ENCODE peak calls at places on chromosomes 2 and 18, in nine cellular contexts. J, P, M, B, R, Z, N, W and X are unnamed samples.

GRCh38 chr2:109594246-109594900 is 19.4 kb downstream of the SEPTIN10 start:
- DNase-seq in P (no peak), M (no peak), Z (no peak), R (no peak), N (no peak), B (no peak), W (no peak), J (no peak), X (no peak)

GRCh38 chr2:113084249-113085000 is 16.7 kb downstream of the IL1F10 start:
- DNase-seq in B (no peak), J (no peak), W (no peak), N (peak), Z (no peak), P (no peak), M (no peak), R (no peak), X (no peak)

GRCh38 chr2:17791121-17791902 is 24.9 kb upstream of the MSGN1 start:
- DNase-seq in J (no peak), R (no peak), Z (no peak), N (no peak), B (no peak), P (no peak), M (no peak), W (no peak), X (no peak)

GRCh38 chr2:49770919-49771318 is 616.6 kb upstream of the FSHR start:
- DNase-seq in P (no peak), R (peak), W (peak), N (no peak), M (no peak), J (no peak), B (no peak), Z (no peak), X (no peak)

GRCh38 chr2:188522517-188522916 is 230.8 kb downstream of the GULP1 start:
- DNase-seq in N (no peak), Z (no peak), W (no peak), P (no peak), M (no peak), B (no peak), J (no peak), R (no peak), X (no peak)

GRCh38 chr18:10490401-10491289 is 35.2 kb upstream of the NAPG start:
- DNase-seq in M (no peak), J (no peak), B (no peak), R (peak), N (peak), W (peak), Z (peak), P (no peak), X (no peak)

GRCh38 chr2:223613017-223613950 is 11.1 kb upstream of the SCG2 start:
- DNase-seq in N (peak), M (peak), Z (no peak), R (peak), W (peak), J (peak), B (no peak), P (peak), X (peak)

GRCh38 chr2:168913495-168913894 is 12.4 kb downstream of the G6PC2 start:
- DNase-seq in B (no peak), W (no peak), M (no peak), J (no peak), R (no peak), Z (no peak), N (no peak), P (peak), X (no peak)

GRCh38 chr2:47214990-47215389 is 59.9 kb upstream of the STPG4 start:
- DNase-seq in B (no peak), N (no peak), P (no peak), Z (no peak), R (no peak), J (no peak), M (no peak), W (no peak), X (no peak)

GRCh38 chr2:61220768-61221167 is 58.8 kb downstream of the C2orf74 start:
- DNase-seq in B (no peak), N (no peak), W (no peak), P (no peak), Z (no peak), R (no peak), J (no peak), M (no peak), X (no peak)

GRCh38 chr2:72915907-72916742 is 1.2 kb upstream of the EMX1 start:
- DNase-seq in P (no peak), J (peak), R (peak), N (no peak), W (no peak), Z (no peak), M (peak), B (no peak), X (no peak)

GRCh38 chr2:109447811-109448210 is 166.0 kb downstream of the SEPTIN10 start:
- DNase-seq in J (no peak), Z (no peak), B (no peak), W (no peak), N (no peak), P (no peak), R (no peak), M (no peak), X (no peak)

GRCh38 chr2:226446406-226447001 is 353.1 kb downstream of the IRS1 start:
- DNase-seq in M (no peak), N (no peak), J (no peak), W (no peak), R (no peak), P (no peak), B (no peak), Z (no peak), X (no peak)

GRCh38 chr18:33826151-33826550 is 248.1 kb downstream of the ASXL3 start:
- DNase-seq in P (no peak), M (no peak), N (no peak), Z (no peak), W (no peak), R (no peak), B (no peak), J (no peak), X (no peak)

GRCh38 chr2:227462463-227462951 is 9.4 kb upstream of the AGFG1 start:
- DNase-seq in N (no peak), R (no peak), P (no peak), W (no peak), J (no peak), B (no peak), Z (no peak), M (no peak), X (no peak)

GRCh38 chr2:174610243-174610995 is 12.8 kb upstream of the WIPF1 start:
- DNase-seq in M (no peak), B (no peak), R (no peak), P (no peak), N (no peak), W (no peak), Z (no peak), J (no peak), X (no peak)

GRCh38 chr2:229164545-229165249 is 106.4 kb downstream of the PID1 start:
- DNase-seq in R (peak), B (no peak), W (no peak), Z (no peak), N (no peak), P (no peak), M (no peak), J (no peak), X (no peak)
- H3K27ac ChIP-seq in R (no peak), B (no peak), W (no peak), Z (no peak), N (no peak), P (no peak), M (no peak), J (no peak), X (no peak)

DNA sequence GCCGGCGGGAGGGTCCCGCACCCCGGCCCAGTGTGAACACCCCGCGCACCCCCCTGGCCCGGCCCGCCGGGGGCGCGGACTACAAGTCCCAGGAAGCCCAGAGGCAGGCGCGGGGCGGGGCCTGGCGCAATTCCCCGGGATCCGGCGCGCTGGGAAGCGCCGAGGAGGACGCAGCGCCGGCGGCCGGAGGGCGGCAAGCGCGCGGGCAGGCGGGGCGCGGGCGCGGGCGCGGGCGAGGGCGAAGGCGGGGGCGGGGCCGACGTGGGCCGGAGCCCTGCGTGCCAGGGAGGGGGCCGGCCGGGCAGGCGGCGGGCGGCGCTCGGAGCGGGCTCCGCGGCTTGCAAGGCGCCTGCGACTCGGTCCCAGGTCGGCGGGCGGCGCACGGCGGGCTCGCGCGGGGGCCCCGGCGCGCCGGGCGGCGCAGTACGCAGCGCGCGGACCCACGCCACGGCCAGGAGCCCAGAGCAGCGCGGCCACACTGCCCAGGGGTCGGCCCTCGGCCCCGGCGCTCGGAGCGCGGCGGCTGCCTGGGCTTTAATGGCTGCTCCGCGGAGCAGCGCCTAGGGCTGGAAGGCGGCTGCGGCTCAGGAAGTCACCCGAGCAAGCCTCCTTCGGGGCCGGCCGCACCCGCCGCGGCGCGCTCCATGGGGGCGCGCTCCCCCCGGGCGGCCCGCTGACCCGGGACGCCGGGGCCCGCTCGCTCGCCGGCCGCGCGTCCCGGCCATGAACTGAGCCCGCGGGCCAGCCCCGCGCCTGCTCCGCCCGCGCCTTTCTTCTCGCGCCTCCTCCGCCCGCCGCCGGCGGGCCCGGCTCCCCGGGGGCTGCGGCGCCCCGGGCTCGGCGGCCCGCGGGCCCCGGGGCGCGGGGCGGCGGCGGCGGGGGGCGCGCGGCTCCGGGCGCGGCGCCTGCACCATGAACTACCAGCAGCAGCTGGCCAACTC is at the start of gene AGAP1:
- DNase-seq in W (peak), R (peak), J (peak), Z (no peak), B (no peak), M (peak), P (peak), N (peak), X (peak)
- H3K4me3 ChIP-seq in W (peak), R (peak), J (peak), Z (no peak), B (peak), M (peak), P (peak), N (peak), X (peak)

GRCh38 chr2:216081012-216081411 is 597 bp downstream of the PECR start:
- DNase-seq in N (no peak), R (no peak), W (no peak), P (no peak), M (no peak), B (no peak), J (no peak), Z (no peak), X (no peak)

GRCh38 chr2:216081487-216082387 is at the start of the genes PECR and TMEM169:
- DNase-seq in B (peak), N (peak), R (peak), P (peak), W (peak), J (peak), Z (peak), M (peak), X (peak)

GRCh38 chr2:216082388-216082733 is 642 bp downstream of the TMEM169 start:
- DNase-seq in W (no peak), R (no peak), N (no peak), J (no peak), M (no peak), Z (no peak), P (no peak), B (no peak), X (no peak)

GRCh38 chr2:216075510-216076485 is 5.8 kb downstream of the PECR start:
- DNase-seq in N (no peak), W (no peak), P (no peak), R (no peak), M (no peak), B (no peak), Z (no peak), J (peak), X (no peak)

GRCh38 chr2:216078776-216079175 is 2.8 kb downstream of the PECR start:
- DNase-seq in J (no peak), Z (no peak), B (no peak), M (no peak), N (no peak), W (no peak), R (no peak), P (no peak), X (no peak)
- H3K27ac ChIP-seq in J (no peak), Z (no peak), B (no peak), M (peak), N (no peak), W (no peak), R (no peak), P (no peak), X (no peak)

GRCh38 chr18:58262581-58262980 is 218.6 kb downstream of the NEDD4L start:
- DNase-seq in B (no peak), P (no peak), R (no peak), N (no peak), W (no peak), J (no peak), Z (no peak), M (no peak), X (no peak)

GRCh38 chr18:58266291-58266690 is 222.3 kb downstream of the NEDD4L start:
- DNase-seq in P (no peak), M (no peak), W (no peak), J (no peak), B (no peak), R (no peak), Z (no peak), N (no peak), X (no peak)

GRCh38 chr18:58263733-58264469 is 219.9 kb downstream of the NEDD4L start:
- DNase-seq in N (no peak), W (no peak), M (no peak), P (no peak), R (no peak), Z (no peak), B (no peak), J (no peak), X (no peak)

GRCh38 chr18:58264846-58265245 is 220.8 kb downstream of the NEDD4L start:
- DNase-seq in B (no peak), R (no peak), M (no peak), Z (no peak), N (no peak), J (no peak), P (no peak), W (no peak), X (no peak)

GRCh38 chr18:58263055-58263732 is 219.2 kb downstream of the NEDD4L start:
- DNase-seq in R (no peak), Z (no peak), P (peak), W (no peak), M (no peak), N (peak), J (no peak), B (no peak), X (no peak)
- H3K4me3 ChIP-seq in R (no peak), Z (no peak), P (no peak), W (no peak), M (no peak), N (peak), J (no peak), B (peak), X (no peak)

DNA sequence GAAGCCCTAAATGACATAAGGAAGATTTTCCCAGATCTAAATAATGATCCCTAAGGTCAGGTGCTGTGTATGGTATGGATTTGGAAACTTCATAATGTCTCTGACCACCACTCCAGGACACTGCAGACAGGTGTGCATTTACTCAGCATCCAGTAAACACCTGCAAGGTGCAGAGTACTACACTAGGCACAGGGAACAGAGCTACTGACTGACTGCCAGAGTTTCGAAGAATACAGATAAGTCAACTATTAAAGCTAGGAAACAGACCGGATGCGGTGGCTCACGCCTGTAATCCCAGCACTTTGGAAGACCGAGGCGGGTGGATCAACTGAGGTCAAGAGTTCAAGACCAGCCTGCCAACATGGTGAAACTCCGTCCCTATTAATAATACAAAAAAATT is 65.0 kb downstream of the ATP8B1 start:
- DNase-seq in N (no peak), B (no peak), W (no peak), M (no peak), P (no peak), R (no peak), Z (no peak), J (no peak), X (no peak)
- H3K27ac ChIP-seq in N (no peak), B (peak), W (no peak), M (no peak), P (peak), R (no peak), Z (no peak), J (no peak), X (no peak)

GRCh38 chr18:2997846-2998599 is 14.9 kb downstream of the LPIN2 start:
- DNase-seq in R (no peak), M (no peak), Z (no peak), W (no peak), N (no peak), B (no peak), J (no peak), P (no peak), X (no peak)
- H3K4me3 ChIP-seq in R (no peak), M (no peak), Z (no peak), W (no peak), N (no peak), B (no peak), J (no peak), P (no peak), X (no peak)

GRCh38 chr2:66301767-66302140 is 133.2 kb upstream of the MEIS1 start:
- DNase-seq in W (no peak), P (no peak), B (no peak), R (no peak), J (no peak), N (no peak), M (no peak), Z (no peak), X (no peak)

GRCh38 chr2:66305714-66306113 is 129.2 kb upstream of the MEIS1 start:
- DNase-seq in W (peak), J (peak), M (peak), B (no peak), N (no peak), P (peak), R (no peak), Z (no peak), X (peak)

GRCh38 chr2:66306488-66306887 is 128.4 kb upstream of the MEIS1 start:
- DNase-seq in B (no peak), P (no peak), W (no peak), R (no peak), J (no peak), Z (no peak), N (no peak), M (no peak), X (no peak)

GRCh38 chr2:66303471-66303870 is 131.5 kb upstream of the MEIS1 start:
- DNase-seq in N (no peak), P (no peak), J (no peak), Z (no peak), M (no peak), W (no peak), B (no peak), R (no peak), X (no peak)

DNA sequence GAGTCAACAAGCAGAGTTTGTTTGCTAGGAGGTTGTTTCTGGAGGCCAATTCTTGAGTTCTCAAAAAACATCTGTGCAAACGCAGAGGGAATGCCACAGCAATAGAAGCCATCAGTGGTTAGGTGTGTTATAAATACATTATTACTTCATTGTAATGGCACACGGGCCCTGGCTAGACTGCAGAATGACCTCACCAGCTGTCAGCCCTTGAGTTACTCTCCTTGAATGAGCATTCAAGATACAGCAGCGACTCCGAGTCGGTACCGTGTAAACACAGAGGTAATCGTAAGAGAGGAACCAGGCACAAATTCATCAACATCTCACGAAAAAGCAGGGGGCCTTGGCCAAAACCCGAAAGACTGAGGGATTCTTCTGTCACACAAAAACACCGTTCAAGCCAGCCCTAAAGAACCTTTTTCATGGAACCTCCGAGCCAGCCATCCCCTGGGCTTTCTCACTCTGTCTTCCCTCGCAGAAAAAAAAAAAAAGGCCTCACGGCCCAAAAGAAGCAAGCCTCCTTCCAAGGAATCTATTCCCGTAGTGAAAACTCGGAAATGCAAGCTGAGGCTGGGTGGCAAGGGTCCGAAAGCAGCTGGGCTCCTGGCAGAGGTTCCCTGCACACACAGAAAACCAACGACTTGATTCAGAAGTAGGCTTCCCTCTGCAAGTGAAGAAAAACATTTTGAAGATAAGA is 133.7 kb upstream of the MEIS1 start:
- DNase-seq in M (no peak), B (no peak), R (no peak), P (no peak), Z (no peak), W (no peak), J (no peak), N (no peak), X (no peak)
- H3K27ac ChIP-seq in M (no peak), B (no peak), R (no peak), P (no peak), Z (no peak), W (no peak), J (no peak), N (no peak), X (peak)

DNA sequence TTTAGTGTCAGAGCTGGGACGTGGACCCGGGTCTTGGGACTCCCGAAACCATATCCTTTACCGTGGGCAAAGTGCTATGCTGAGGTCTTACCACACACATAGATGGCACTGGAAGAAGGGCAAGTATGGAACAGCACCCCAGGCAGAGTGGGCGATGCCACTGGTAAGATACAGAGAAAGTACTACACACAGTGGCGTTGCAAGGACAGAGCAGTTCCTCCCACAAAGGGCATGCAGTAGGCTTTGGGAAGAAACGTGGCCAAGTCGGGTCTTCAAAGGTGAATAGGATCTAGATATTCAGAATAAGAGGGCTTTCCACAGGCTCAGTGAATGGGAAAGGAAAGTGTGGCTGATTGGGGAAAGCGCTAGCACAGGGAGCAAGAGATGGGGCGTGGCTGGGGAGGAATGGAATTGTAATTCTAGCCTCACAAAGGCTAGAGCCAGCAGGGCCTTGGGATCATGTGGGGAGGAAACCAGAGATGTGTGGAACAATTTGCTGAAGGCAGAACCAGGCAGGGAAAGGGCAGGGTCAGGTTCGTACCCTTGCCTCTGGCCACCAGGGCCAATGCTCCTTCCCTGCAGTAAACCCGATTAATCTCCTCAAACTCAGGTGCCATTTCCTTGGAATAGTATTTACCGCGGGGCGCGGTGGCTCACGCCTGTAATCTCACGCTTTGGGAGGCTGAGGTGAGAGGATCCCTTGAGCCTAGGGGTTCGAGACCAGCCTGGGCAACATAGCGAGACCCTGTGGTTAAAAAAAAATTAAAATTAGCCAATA is 36.0 kb downstream of the PCBP1 start:
- DNase-seq in W (no peak), N (no peak), J (peak), M (no peak), R (peak), B (no peak), P (no peak), Z (no peak), X (no peak)
- H3K4me3 ChIP-seq in W (no peak), N (peak), J (no peak), M (no peak), R (peak), B (peak), P (peak), Z (peak), X (peak)